ENCODE peak calls at places on chromosomes 2 and 18, in four cellular contexts. One of them, this sample, is unnamed.

GRCh38 chr2:189328451-189329249 is 112.6 kb upstream of the WDR75 start:
- DNase-seq in NCI-H1694: no peak
- DNase-seq in midbrain: no peak
- DNase-seq in ACHN: no peak
- DNase-seq in this sample: no peak

GRCh38 chr2:26086155-26086634 is 52.3 kb downstream of the RAB10 start:
- DNase-seq in NCI-H1694: no peak
- DNase-seq in midbrain: no peak
- DNase-seq in ACHN: no peak
- DNase-seq in this sample: no peak

GRCh38 chr2:9211496-9211895 is 4.9 kb downstream of the ASAP2 start:
- DNase-seq in NCI-H1694: no peak
- DNase-seq in midbrain: no peak
- DNase-seq in ACHN: no peak
- DNase-seq in this sample: no peak

GRCh38 chr18:31741096-31741735 is 19.5 kb downstream of the SLC25A52 start:
- DNase-seq in NCI-H1694: peak; percentile 18
- DNase-seq in midbrain: peak; percentile 41
- DNase-seq in ACHN: peak; percentile 42
- DNase-seq in this sample: peak; percentile 33

GRCh38 chr18:61882296-61883004 is 10.4 kb downstream of the RNF152 start:
- DNase-seq in NCI-H1694: no peak
- DNase-seq in midbrain: no peak
- DNase-seq in ACHN: no peak
- DNase-seq in this sample: no peak

GRCh38 chr18:25896178-25896780 is 194.1 kb downstream of the SS18 start:
- DNase-seq in NCI-H1694: peak; percentile 29
- DNase-seq in midbrain: no peak
- DNase-seq in ACHN: peak; percentile 39
- DNase-seq in this sample: peak; percentile 19

GRCh38 chr18:49553003-49553402 is 8.9 kb upstream of the LIPG start:
- DNase-seq in NCI-H1694: no peak
- DNase-seq in midbrain: no peak
- DNase-seq in ACHN: no peak
- DNase-seq in this sample: no peak

GRCh38 chr2:168773719-168774521 is 28.5 kb upstream of the NOSTRIN start:
- DNase-seq in NCI-H1694: peak; percentile 52
- DNase-seq in midbrain: peak; percentile 21
- DNase-seq in ACHN: peak; percentile 78
- DNase-seq in this sample: peak; percentile 38

GRCh38 chr2:170770008-170770303 is 222 bp upstream of the ERICH2 start:
- DNase-seq in NCI-H1694: no peak
- DNase-seq in midbrain: no peak
- DNase-seq in ACHN: no peak
- DNase-seq in this sample: peak; percentile 43

GRCh38 chr2:191327484-191327883 is 82.3 kb downstream of the MYO1B start:
- DNase-seq in NCI-H1694: no peak
- DNase-seq in midbrain: no peak
- DNase-seq in ACHN: no peak
- DNase-seq in this sample: no peak

GRCh38 chr2:180254872-180255271 is 247.8 kb upstream of the CWC22 start:
- DNase-seq in NCI-H1694: no peak
- DNase-seq in midbrain: no peak
- DNase-seq in ACHN: no peak
- DNase-seq in this sample: no peak

GRCh38 chr18:80175451-80176235 is 66.6 kb downstream of the ADNP2 start:
- DNase-seq in NCI-H1694: no peak
- DNase-seq in midbrain: no peak
- DNase-seq in ACHN: no peak
- DNase-seq in this sample: no peak

GRCh38 chr2:196954001-196954400 is 27.5 kb upstream of the PGAP1 start:
- DNase-seq in NCI-H1694: no peak
- DNase-seq in midbrain: no peak
- DNase-seq in ACHN: no peak
- DNase-seq in this sample: no peak

GRCh38 chr2:66574701-66575624 is 140.0 kb downstream of the MEIS1 start:
- DNase-seq in NCI-H1694: peak; percentile 82
- DNase-seq in midbrain: peak; percentile 84
- DNase-seq in ACHN: peak; percentile 83
- DNase-seq in this sample: peak; percentile 79

GRCh38 chr18:79516441-79516931 is 120.8 kb downstream of the NFATC1 start:
- DNase-seq in NCI-H1694: no peak
- DNase-seq in midbrain: no peak
- DNase-seq in ACHN: no peak
- DNase-seq in this sample: no peak

GRCh38 chr2:206614825-206615224 is 27.5 kb upstream of the FAM237A start:
- DNase-seq in NCI-H1694: no peak
- DNase-seq in midbrain: no peak
- DNase-seq in ACHN: peak; percentile 15
- DNase-seq in this sample: no peak

GRCh38 chr2:224577541-224577940 is 7.6 kb downstream of the CUL3 start:
- DNase-seq in NCI-H1694: no peak
- DNase-seq in midbrain: no peak
- DNase-seq in ACHN: no peak
- DNase-seq in this sample: no peak

GRCh38 chr2:7011376-7012083 is 94.3 kb downstream of the RNF144A start:
- DNase-seq in NCI-H1694: no peak
- DNase-seq in midbrain: peak; percentile 7
- DNase-seq in ACHN: no peak
- DNase-seq in this sample: peak; percentile 61

GRCh38 chr2:191202881-191203397 is 42.3 kb upstream of the MYO1B start:
- DNase-seq in NCI-H1694: no peak
- DNase-seq in midbrain: no peak
- DNase-seq in ACHN: no peak
- DNase-seq in this sample: no peak

GRCh38 chr2:48568551-48568950 is 38.6 kb downstream of the STON1 start:
- DNase-seq in NCI-H1694: no peak
- DNase-seq in midbrain: no peak
- DNase-seq in ACHN: no peak
- DNase-seq in this sample: no peak

GRCh38 chr2:188957646-188958045 is 16.5 kb upstream of the COL3A1 start:
- DNase-seq in NCI-H1694: no peak
- DNase-seq in midbrain: no peak
- DNase-seq in ACHN: no peak
- DNase-seq in this sample: no peak

GRCh38 chr18:24369420-24369819 is 28.2 kb downstream of the OSBPL1A start:
- DNase-seq in NCI-H1694: no peak
- DNase-seq in midbrain: no peak
- DNase-seq in ACHN: no peak
- DNase-seq in this sample: no peak

GRCh38 chr2:12824304-12824761 is 107.6 kb downstream of the TRIB2 start:
- DNase-seq in NCI-H1694: no peak
- DNase-seq in midbrain: no peak
- DNase-seq in ACHN: no peak
- DNase-seq in this sample: no peak

GRCh38 chr2:127025357-127026062 is 81.4 kb downstream of the BIN1 start:
- DNase-seq in NCI-H1694: peak; percentile 87
- DNase-seq in midbrain: peak; percentile 82
- DNase-seq in ACHN: peak; percentile 90
- DNase-seq in this sample: peak; percentile 93

GRCh38 chr18:9804517-9805104 is 81.2 kb upstream of the TXNDC2 start:
- DNase-seq in NCI-H1694: peak; percentile 43
- DNase-seq in midbrain: peak; percentile 19
- DNase-seq in ACHN: no peak
- DNase-seq in this sample: no peak

GRCh38 chr2:101107246-101107645 is 43.9 kb downstream of the TBC1D8 start:
- DNase-seq in NCI-H1694: no peak
- DNase-seq in midbrain: no peak
- DNase-seq in ACHN: no peak
- DNase-seq in this sample: no peak

GRCh38 chr2:54048117-54048785 is 67.2 kb upstream of the ACYP2 start:
- DNase-seq in NCI-H1694: no peak
- DNase-seq in midbrain: no peak
- DNase-seq in ACHN: no peak
- DNase-seq in this sample: no peak

GRCh38 chr2:218291934-218292699 is at the start of gene TMBIM1:
- DNase-seq in NCI-H1694: no peak
- DNase-seq in midbrain: peak; percentile 77
- DNase-seq in ACHN: peak; percentile 79
- DNase-seq in this sample: peak; percentile 72

GRCh38 chr2:1855150-1855549 is 110.8 kb upstream of the PXDN start:
- DNase-seq in NCI-H1694: peak; percentile 93
- DNase-seq in midbrain: peak; percentile 34
- DNase-seq in ACHN: no peak
- DNase-seq in this sample: peak; percentile 79

GRCh38 chr2:47336259-47337238 is 66.4 kb upstream of the MSH2 start:
- DNase-seq in NCI-H1694: no peak
- DNase-seq in midbrain: no peak
- DNase-seq in ACHN: no peak
- DNase-seq in this sample: no peak

GRCh38 chr2:150450765-150451164 is 36.7 kb downstream of the RND3 start:
- DNase-seq in NCI-H1694: no peak
- DNase-seq in midbrain: no peak
- DNase-seq in ACHN: no peak
- DNase-seq in this sample: no peak

This sample was measured in Ammon's horn.